ENCODE peak calls at places on chromosome 7, in eight cellular contexts. One of them, this sample, is unnamed.

GRCh38 chr7:20314216-20314615 is 16.5 kb upstream of the ITGB8 start:
- DNase-seq in substantia nigra: no peak
- DNase-seq in NCI-H2171 treated with DMSO at 0.1 percent for 48 hours: no peak
- DNase-seq in posterior cingulate gyrus: no peak
- DNase-seq in anterior cingulate cortex: no peak
- DNase-seq in ELR: no peak
- DNase-seq in astrocyte of the hippocampus: no peak
- DNase-seq in Right ventricle myocardium superior: no peak
- DNase-seq in this sample: no peak

GRCh38 chr7:27198138-27198841 is 1.6 kb downstream of the HOXA13 start:
- DNase-seq in substantia nigra: no peak
- DNase-seq in NCI-H2171 treated with DMSO at 0.1 percent for 48 hours: no peak
- DNase-seq in posterior cingulate gyrus: peak; percentile 35
- DNase-seq in anterior cingulate cortex: no peak
- DNase-seq in ELR: peak; percentile 61
- DNase-seq in astrocyte of the hippocampus: no peak
- DNase-seq in Right ventricle myocardium superior: no peak
- DNase-seq in this sample: no peak

GRCh38 chr7:77217474-77218185 is 18.0 kb upstream of the FGL2 start:
- DNase-seq in substantia nigra: no peak
- DNase-seq in NCI-H2171 treated with DMSO at 0.1 percent for 48 hours: no peak
- DNase-seq in posterior cingulate gyrus: no peak
- DNase-seq in anterior cingulate cortex: no peak
- DNase-seq in ELR: peak; percentile 55
- DNase-seq in astrocyte of the hippocampus: no peak
- DNase-seq in Right ventricle myocardium superior: no peak
- DNase-seq in this sample: no peak

GRCh38 chr7:389911-390601 is 100.1 kb downstream of the FOXL3 start:
- DNase-seq in substantia nigra: no peak
- DNase-seq in NCI-H2171 treated with DMSO at 0.1 percent for 48 hours: no peak
- DNase-seq in posterior cingulate gyrus: peak; percentile 64
- DNase-seq in anterior cingulate cortex: no peak
- DNase-seq in ELR: no peak
- DNase-seq in astrocyte of the hippocampus: no peak
- DNase-seq in Right ventricle myocardium superior: peak; percentile 36
- DNase-seq in this sample: no peak

GRCh38 chr7:2873686-2874551 is 29.8 kb upstream of the GNA12 start:
- DNase-seq in substantia nigra: no peak
- DNase-seq in NCI-H2171 treated with DMSO at 0.1 percent for 48 hours: peak; percentile 45
- DNase-seq in posterior cingulate gyrus: no peak
- DNase-seq in anterior cingulate cortex: no peak
- DNase-seq in ELR: peak; percentile 99
- DNase-seq in astrocyte of the hippocampus: peak; percentile 88
- DNase-seq in Right ventricle myocardium superior: no peak
- DNase-seq in this sample: peak; percentile 94

GRCh38 chr7:142720981-142721380 is 28.3 kb upstream of the PRSS1 start:
- DNase-seq in substantia nigra: no peak
- DNase-seq in NCI-H2171 treated with DMSO at 0.1 percent for 48 hours: no peak
- DNase-seq in posterior cingulate gyrus: no peak
- DNase-seq in anterior cingulate cortex: no peak
- DNase-seq in ELR: no peak
- DNase-seq in astrocyte of the hippocampus: no peak
- DNase-seq in Right ventricle myocardium superior: no peak
- DNase-seq in this sample: no peak

GRCh38 chr7:1977059-1977875 is 255.5 kb downstream of the MAD1L1 start:
- DNase-seq in substantia nigra: no peak
- DNase-seq in NCI-H2171 treated with DMSO at 0.1 percent for 48 hours: no peak
- DNase-seq in posterior cingulate gyrus: peak; percentile 87
- DNase-seq in anterior cingulate cortex: no peak
- DNase-seq in ELR: no peak
- DNase-seq in astrocyte of the hippocampus: no peak
- DNase-seq in Right ventricle myocardium superior: peak; percentile 25
- DNase-seq in this sample: no peak

GRCh38 chr7:13989138-13989943 is at the start of gene ETV1:
- DNase-seq in substantia nigra: peak; percentile 60
- DNase-seq in NCI-H2171 treated with DMSO at 0.1 percent for 48 hours: peak; percentile 90
- DNase-seq in posterior cingulate gyrus: peak; percentile 85
- DNase-seq in anterior cingulate cortex: peak; percentile 38
- DNase-seq in ELR: peak; percentile 87
- DNase-seq in astrocyte of the hippocampus: peak; percentile 83
- DNase-seq in Right ventricle myocardium superior: peak; percentile 75
- DNase-seq in this sample: peak; percentile 77

GRCh38 chr7:33952824-33953223 is 47.5 kb downstream of the BMPER start:
- DNase-seq in substantia nigra: no peak
- DNase-seq in NCI-H2171 treated with DMSO at 0.1 percent for 48 hours: no peak
- DNase-seq in posterior cingulate gyrus: no peak
- DNase-seq in anterior cingulate cortex: no peak
- DNase-seq in ELR: peak; percentile 69
- DNase-seq in astrocyte of the hippocampus: peak; percentile 51
- DNase-seq in Right ventricle myocardium superior: no peak
- DNase-seq in this sample: peak; percentile 70

GRCh38 chr7:38950309-38950708 is 27.4 kb upstream of the POU6F2 start:
- DNase-seq in substantia nigra: no peak
- DNase-seq in NCI-H2171 treated with DMSO at 0.1 percent for 48 hours: no peak
- DNase-seq in posterior cingulate gyrus: no peak
- DNase-seq in anterior cingulate cortex: no peak
- DNase-seq in ELR: peak; percentile 23
- DNase-seq in astrocyte of the hippocampus: no peak
- DNase-seq in Right ventricle myocardium superior: no peak
- DNase-seq in this sample: peak; percentile 35

GRCh38 chr7:131538791-131539179 is 17.6 kb downstream of the PODXL start:
- DNase-seq in substantia nigra: peak; percentile 17
- DNase-seq in NCI-H2171 treated with DMSO at 0.1 percent for 48 hours: peak; percentile 75
- DNase-seq in posterior cingulate gyrus: no peak
- DNase-seq in anterior cingulate cortex: no peak
- DNase-seq in ELR: no peak
- DNase-seq in astrocyte of the hippocampus: peak; percentile 46
- DNase-seq in Right ventricle myocardium superior: peak; percentile 73
- DNase-seq in this sample: peak; percentile 71

GRCh38 chr7:139543801-139544603 is 20.5 kb downstream of the CLEC2L start:
- DNase-seq in substantia nigra: no peak
- DNase-seq in NCI-H2171 treated with DMSO at 0.1 percent for 48 hours: no peak
- DNase-seq in posterior cingulate gyrus: no peak
- DNase-seq in anterior cingulate cortex: no peak
- DNase-seq in ELR: no peak
- DNase-seq in astrocyte of the hippocampus: no peak
- DNase-seq in Right ventricle myocardium superior: no peak
- DNase-seq in this sample: no peak

GRCh38 chr7:3670898-3671297 is 369.8 kb downstream of the SDK1 start:
- DNase-seq in substantia nigra: no peak
- DNase-seq in NCI-H2171 treated with DMSO at 0.1 percent for 48 hours: no peak
- DNase-seq in posterior cingulate gyrus: no peak
- DNase-seq in anterior cingulate cortex: no peak
- DNase-seq in ELR: no peak
- DNase-seq in astrocyte of the hippocampus: no peak
- DNase-seq in Right ventricle myocardium superior: no peak
- DNase-seq in this sample: no peak

GRCh38 chr7:5143935-5144903 is 45.8 kb upstream of the WIPI2 start:
- DNase-seq in substantia nigra: no peak
- DNase-seq in NCI-H2171 treated with DMSO at 0.1 percent for 48 hours: no peak
- DNase-seq in posterior cingulate gyrus: peak; percentile 94
- DNase-seq in anterior cingulate cortex: peak; percentile 11
- DNase-seq in ELR: no peak
- DNase-seq in astrocyte of the hippocampus: no peak
- DNase-seq in Right ventricle myocardium superior: no peak
- DNase-seq in this sample: peak; percentile 60

GRCh38 chr7:28629216-28629848 is 217.0 kb downstream of the CREB5 start:
- DNase-seq in substantia nigra: peak; percentile 11
- DNase-seq in NCI-H2171 treated with DMSO at 0.1 percent for 48 hours: no peak
- DNase-seq in posterior cingulate gyrus: no peak
- DNase-seq in anterior cingulate cortex: no peak
- DNase-seq in ELR: peak; percentile 45
- DNase-seq in astrocyte of the hippocampus: peak; percentile 13
- DNase-seq in Right ventricle myocardium superior: peak; percentile 57
- DNase-seq in this sample: peak; percentile 16

GRCh38 chr7:18939771-18940576 is 177.5 kb downstream of the TWIST1 start:
- DNase-seq in substantia nigra: no peak
- DNase-seq in NCI-H2171 treated with DMSO at 0.1 percent for 48 hours: no peak
- DNase-seq in posterior cingulate gyrus: no peak
- DNase-seq in anterior cingulate cortex: no peak
- DNase-seq in ELR: no peak
- DNase-seq in astrocyte of the hippocampus: no peak
- DNase-seq in Right ventricle myocardium superior: no peak
- DNase-seq in this sample: no peak

GRCh38 chr7:46349490-46349889 is 428.4 kb upstream of the IGFBP3 start:
- DNase-seq in substantia nigra: no peak
- DNase-seq in NCI-H2171 treated with DMSO at 0.1 percent for 48 hours: no peak
- DNase-seq in posterior cingulate gyrus: no peak
- DNase-seq in anterior cingulate cortex: no peak
- DNase-seq in ELR: no peak
- DNase-seq in astrocyte of the hippocampus: no peak
- DNase-seq in Right ventricle myocardium superior: no peak
- DNase-seq in this sample: no peak

GRCh38 chr7:154649434-154649833 is 353.5 kb downstream of the PAXIP1 start:
- DNase-seq in substantia nigra: no peak
- DNase-seq in NCI-H2171 treated with DMSO at 0.1 percent for 48 hours: no peak
- DNase-seq in posterior cingulate gyrus: no peak
- DNase-seq in anterior cingulate cortex: no peak
- DNase-seq in ELR: no peak
- DNase-seq in astrocyte of the hippocampus: no peak
- DNase-seq in Right ventricle myocardium superior: no peak
- DNase-seq in this sample: no peak

GRCh38 chr7:99806839-99807478 is 20.9 kb upstream of the CYP3A43 start:
- DNase-seq in substantia nigra: no peak
- DNase-seq in NCI-H2171 treated with DMSO at 0.1 percent for 48 hours: no peak
- DNase-seq in posterior cingulate gyrus: no peak
- DNase-seq in anterior cingulate cortex: no peak
- DNase-seq in ELR: no peak
- DNase-seq in astrocyte of the hippocampus: no peak
- DNase-seq in Right ventricle myocardium superior: no peak
- DNase-seq in this sample: no peak

GRCh38 chr7:132656846-132657776 is 80.8 kb upstream of the PLXNA4 start:
- DNase-seq in substantia nigra: no peak
- DNase-seq in NCI-H2171 treated with DMSO at 0.1 percent for 48 hours: peak; percentile 75
- DNase-seq in posterior cingulate gyrus: no peak
- DNase-seq in anterior cingulate cortex: no peak
- DNase-seq in ELR: peak; percentile 43
- DNase-seq in astrocyte of the hippocampus: peak; percentile 7
- DNase-seq in Right ventricle myocardium superior: no peak
- DNase-seq in this sample: peak; percentile 39

GRCh38 chr7:134695321-134695860 is 48.7 kb downstream of the BPGM start:
- DNase-seq in substantia nigra: no peak
- DNase-seq in NCI-H2171 treated with DMSO at 0.1 percent for 48 hours: no peak
- DNase-seq in posterior cingulate gyrus: no peak
- DNase-seq in anterior cingulate cortex: no peak
- DNase-seq in ELR: no peak
- DNase-seq in astrocyte of the hippocampus: peak; percentile 46
- DNase-seq in Right ventricle myocardium superior: no peak
- DNase-seq in this sample: peak; percentile 69

GRCh38 chr7:123492485-123492884 is 41.9 kb downstream of the IQUB start:
- DNase-seq in substantia nigra: no peak
- DNase-seq in NCI-H2171 treated with DMSO at 0.1 percent for 48 hours: no peak
- DNase-seq in posterior cingulate gyrus: no peak
- DNase-seq in anterior cingulate cortex: no peak
- DNase-seq in ELR: peak; percentile 1
- DNase-seq in astrocyte of the hippocampus: no peak
- DNase-seq in Right ventricle myocardium superior: no peak
- DNase-seq in this sample: no peak

GRCh38 chr7:55074008-55074499 is 55.2 kb downstream of the EGFR start:
- DNase-seq in substantia nigra: no peak
- DNase-seq in NCI-H2171 treated with DMSO at 0.1 percent for 48 hours: no peak
- DNase-seq in posterior cingulate gyrus: no peak
- DNase-seq in anterior cingulate cortex: no peak
- DNase-seq in ELR: peak; percentile 100
- DNase-seq in astrocyte of the hippocampus: peak; percentile 82
- DNase-seq in Right ventricle myocardium superior: peak; percentile 62
- DNase-seq in this sample: peak; percentile 93

GRCh38 chr7:5997210-5997808 is 11.5 kb downstream of the PMS2 start:
- DNase-seq in substantia nigra: no peak
- DNase-seq in NCI-H2171 treated with DMSO at 0.1 percent for 48 hours: peak; percentile 70
- DNase-seq in posterior cingulate gyrus: no peak
- DNase-seq in anterior cingulate cortex: no peak
- DNase-seq in ELR: peak; percentile 80
- DNase-seq in astrocyte of the hippocampus: peak; percentile 74
- DNase-seq in Right ventricle myocardium superior: no peak
- DNase-seq in this sample: peak; percentile 68

GRCh38 chr7:150941351-150941982 is 36.7 kb downstream of the KCNH2 start:
- DNase-seq in substantia nigra: no peak
- DNase-seq in NCI-H2171 treated with DMSO at 0.1 percent for 48 hours: no peak
- DNase-seq in posterior cingulate gyrus: peak; percentile 61
- DNase-seq in anterior cingulate cortex: no peak
- DNase-seq in ELR: no peak
- DNase-seq in astrocyte of the hippocampus: no peak
- DNase-seq in Right ventricle myocardium superior: no peak
- DNase-seq in this sample: no peak

This sample was measured in M059J.